ENCODE peak calls at places on chromosomes 5 and 9, in four cellular contexts. R is Right ventricle myocardium superior; L is activated CD8-positive, alpha-beta T cell treated with anti-CD3 and anti-CD28 coated beads for 36 hours; F is type B pancreatic cell. U is an unnamed sample.

GRCh38 chr5:19855453-19855852 is 132.5 kb downstream of the CDH18 start:
- DNase-seq in R (no peak), F (no peak), L (no peak), U (no peak)

GRCh38 chr5:65837139-65837538 is 89.2 kb upstream of the ERBIN start:
- DNase-seq in L (no peak), F (no peak), R (no peak), U (no peak)

GRCh38 chr5:154793599-154794524 is 38.7 kb downstream of the LARP1 start:
- DNase-seq in R (no peak), F (no peak), L (no peak), U (no peak)

GRCh38 chr9:135514342-135515082 is 6.7 kb upstream of the LCN1 start:
- DNase-seq in R (no peak), F (no peak), L (no peak), U (no peak)

GRCh38 chr9:133826289-133827085 is 88.3 kb upstream of the SARDH start:
- DNase-seq in R (peak), L (no peak), F (no peak), U (no peak)

GRCh38 chr5:148482697-148483462 is 99.1 kb downstream of the FBXO38 start:
- DNase-seq in F (no peak), L (peak), R (peak), U (peak)

GRCh38 chr9:83992407-83992806 is 11.8 kb downstream of the RMI1 start:
- DNase-seq in L (no peak), R (no peak), F (no peak), U (no peak)

GRCh38 chr9:19232117-19232829 is 1.8 kb downstream of the DENND4C start:
- DNase-seq in L (no peak), R (no peak), F (no peak), U (peak)

GRCh38 chr9:32725066-32725860 is 58.1 kb upstream of the TMEM215 start:
- DNase-seq in F (no peak), R (no peak), L (no peak), U (peak)

GRCh38 chr9:751137-752051 is 90.1 kb upstream of the DMRT1 start:
- DNase-seq in F (no peak), L (peak), R (no peak), U (peak)

U was measured in GM12865.